ENCODE peak calls at places on chromosomes 13 and 19, in eight cellular contexts. G is fibroblast of the conjunctiva; J is thoracic aorta; Z is stimulated activated CD4-positive, alpha-beta T cell treated with anti-CD3 and anti-CD28 coated beads, Interleukin-1b, Interleukin-23, amount 100 ng/mL, for 24 hours; O is naive thymus-derived CD8-positive, alpha-beta T cell; X is NCI-H146; S is iPS-NIHi11; R is cardiac muscle cell. M is an unnamed sample.
A peak's percentile ranks its signal among the peaks of the same experiment; 100 is the strongest.

GRCh38 chr13:43071824-43072223 is 48.4 kb downstream of the DNAJC15 start:
- DNase-seq in G (no peak), J (no peak), Z (no peak), O (no peak), X (no peak), S (peak; percentile 10), R (no peak), M (no peak)

GRCh38 chr13:39913928-39914327 is 258.5 kb downstream of the COG6 start:
- DNase-seq in G (peak; percentile 60), J (no peak), Z (no peak), O (no peak), X (no peak), S (no peak), R (peak; percentile 86), M (no peak)

GRCh38 chr13:27168086-27168485 is 3.5 kb downstream of the USP12 start:
- DNase-seq in G (no peak), J (no peak), Z (no peak), O (no peak), X (no peak), S (no peak), R (no peak), M (no peak)

GRCh38 chr13:113486698-113487097 is 3.8 kb downstream of the DCUN1D2 start:
- DNase-seq in G (no peak), J (no peak), Z (no peak), O (no peak), X (no peak), S (no peak), R (no peak), M (no peak)

GRCh38 chr13:33642374-33643065 is 175.4 kb upstream of the RFC3 start:
- DNase-seq in G (peak; percentile 73), J (no peak), Z (no peak), O (no peak), X (no peak), S (no peak), R (peak; percentile 95), M (no peak)

GRCh38 chr19:42175952-42176648 is 41.4 kb downstream of the DEDD2 start:
- DNase-seq in G (no peak), J (no peak), Z (no peak), O (no peak), X (peak; percentile 63), S (peak; percentile 47), R (peak; percentile 35), M (peak; percentile 60)

GRCh38 chr19:5539431-5539833 is 28.3 kb downstream of the TINCR start:
- DNase-seq in G (no peak), J (no peak), Z (no peak), O (no peak), X (peak; percentile 44), S (peak; percentile 61), R (no peak), M (peak; percentile 65)

GRCh38 chr13:103878891-103879605 is 812.8 kb upstream of the SLC10A2 start:
- DNase-seq in G (no peak), J (no peak), Z (no peak), O (no peak), X (no peak), S (no peak), R (peak; percentile 35), M (no peak)

GRCh38 chr13:51632643-51633357 is 48.5 kb downstream of the WDFY2 start:
- DNase-seq in G (no peak), J (no peak), Z (no peak), O (no peak), X (no peak), S (peak; percentile 48), R (no peak), M (peak; percentile 96)

M was measured in Ammon's horn.